ENCODE peak calls at places on chromosome 14, in eight cellular contexts. C is fibroblast of pulmonary artery; Z is stimulated activated CD4-positive, alpha-beta T cell treated with anti-CD3 and anti-CD28 coated beads, Interleukin-2, amount 100 ng/mL, for 24 hours; D is HS-5; L is hippocampal formation; E is fibroblast of the conjunctiva; M is C1 segment of cervical spinal cord; T is GM03348. I is an unnamed sample.

GRCh38 chr14:85527458-85527857 is 2.5 kb upstream of the FLRT2 start:
- DNase-seq in T (peak), L (no peak), E (no peak), M (no peak), Z (no peak), C (peak), D (peak), I (no peak)

GRCh38 chr14:104115131-104115600 is 23.2 kb upstream of the KIF26A start:
- DNase-seq in E (no peak), C (no peak), L (no peak), Z (no peak), M (no peak), D (no peak), T (no peak), I (no peak)

GRCh38 chr14:24798911-24799310 is 164.9 kb upstream of the GZMB start:
- DNase-seq in E (no peak), D (no peak), C (no peak), Z (no peak), T (no peak), M (no peak), L (no peak), I (no peak)

GRCh38 chr14:35779368-35779767 is 29.7 kb downstream of the RALGAPA1 start:
- DNase-seq in C (no peak), D (no peak), M (no peak), L (no peak), E (no peak), Z (no peak), T (no peak), I (no peak)

GRCh38 chr14:24395609-24396580 is 2.9 kb upstream of the NYNRIN start:
- DNase-seq in D (no peak), E (no peak), Z (no peak), C (peak), M (no peak), L (no peak), T (no peak), I (no peak)

GRCh38 chr14:56273151-56273550 is 154.9 kb downstream of the PELI2 start:
- DNase-seq in L (no peak), Z (no peak), T (peak), D (peak), C (peak), M (no peak), E (no peak), I (peak)

GRCh38 chr14:28975084-28975483 is 208.5 kb downstream of the FOXG1 start:
- DNase-seq in C (no peak), M (no peak), Z (no peak), T (no peak), E (no peak), D (no peak), L (no peak), I (no peak)

GRCh38 chr14:101241807-101242278 is 319.5 kb upstream of the DIO3 start:
- DNase-seq in L (no peak), C (no peak), Z (no peak), M (no peak), T (no peak), D (no peak), E (no peak), I (no peak)

GRCh38 chr14:94377866-94378470 is 10.4 kb downstream of the SERPINA1 start:
- DNase-seq in L (no peak), E (no peak), C (no peak), D (no peak), T (no peak), Z (no peak), M (no peak), I (no peak)

GRCh38 chr14:45252356-45253069 is 489 bp downstream of the MIS18BP1 start:
- DNase-seq in L (no peak), M (no peak), E (no peak), D (no peak), Z (peak), C (peak), T (no peak), I (no peak)